ENCODE peak calls at places on chromosomes 7 and 10, in nine cellular contexts. K is transverse colon, Q is SK-N-SH, I is stomach, H is vagina, R is breast epithelium, E is HCT116, J is prostate gland, A is Panc1. C is an unnamed sample. For H3K4me1, the result is how much of the 10 kb centered on the place peaks cover.

GRCh38 chr10:97333351-97333600 is 1.3 kb downstream of the FRAT2 start:
- DNase-seq in K (no peak), Q (peak), I (no peak), H (no peak), R (no peak), E (no peak), J (no peak), A (no peak), C (peak)

GRCh38 chr10:122232781-122233180 is 38.3 kb upstream of the BTBD16 start:
- DNase-seq in K (no peak), Q (no peak), I (no peak), H (no peak), R (no peak), E (no peak), J (no peak), A (no peak), C (no peak)

GRCh38 chr7:136214356-136214755 is 237.2 kb upstream of the MTPN start:
- DNase-seq in K (no peak), Q (peak), I (no peak), H (no peak), R (no peak), E (peak), J (no peak), A (no peak), C (no peak)

GRCh38 chr10:46560381-46560780 is 3.9 kb upstream of the GPRIN2 start:
- DNase-seq in K (peak), Q (no peak), I (peak), H (no peak), R (no peak), E (no peak), J (no peak), A (no peak), C (no peak)

GRCh38 chr7:12772768-12773167 is 85.3 kb downstream of the ARL4A start:
- DNase-seq in K (no peak), Q (no peak), I (no peak), H (no peak), R (no peak), E (no peak), J (no peak), A (no peak), C (no peak)

GRCh38 chr10:79038841-79039201 is 29.9 kb upstream of the ZMIZ1 start:
- DNase-seq in K (no peak), Q (no peak), I (no peak), H (no peak), R (no peak), E (no peak), J (no peak), A (no peak), C (no peak)

GRCh38 chr7:90303241-90303640 is 17.9 kb downstream of the FAM237B start:
- DNase-seq in K (no peak), Q (no peak), I (no peak), H (no peak), R (no peak), E (no peak), J (no peak), A (no peak), C (no peak)

GRCh38 chr7:1123721-1124120 is 35.8 kb downstream of the GPER1 start:
- DNase-seq in K (peak), Q (peak), I (peak), H (no peak), R (no peak), E (no peak), J (no peak), A (no peak), C (peak)

GRCh38 chr7:100682991-100683658 is 9.6 kb downstream of the GNB2 start:
- DNase-seq in K (no peak), Q (peak), I (no peak), H (no peak), R (no peak), E (no peak), J (no peak), A (no peak), C (no peak)

GRCh38 chr7:109868215-109868614 is 1222.7 kb upstream of the LRRN3 start:
- DNase-seq in K (no peak), Q (no peak), I (no peak), H (no peak), R (no peak), E (no peak), J (no peak), A (no peak), C (no peak)

GRCh38 chr7:137454169-137455166 is 110.9 kb upstream of the PTN start:
- DNase-seq in K (peak), Q (peak), I (no peak), H (no peak), R (peak), E (no peak), J (no peak), A (peak), C (peak)

GRCh38 chr10:24452030-24452429 is 243.1 kb downstream of the KIAA1217 start:
- DNase-seq in K (no peak), Q (no peak), I (no peak), H (no peak), R (no peak), E (no peak), J (no peak), A (no peak), C (no peak)

GRCh38 chr7:46191776-46192175 is 270.7 kb upstream of the IGFBP3 start:
- DNase-seq in K (no peak), Q (no peak), I (no peak), H (no peak), R (no peak), E (no peak), J (no peak), A (no peak), C (no peak)

GRCh38 chr10:120172371-120172770 is 279.8 kb downstream of the SEC23IP start:
- DNase-seq in K (no peak), Q (no peak), I (no peak), H (no peak), R (no peak), E (no peak), J (no peak), A (no peak), C (no peak)

GRCh38 chr10:78049861-78050260 is 16.2 kb downstream of the RPS24 start:
- DNase-seq in K (no peak), Q (no peak), I (no peak), H (no peak), R (no peak), E (no peak), J (no peak), A (no peak), C (no peak)

GRCh38 chr7:68478326-68478725 is 1119.9 kb upstream of the AUTS2 start:
- DNase-seq in K (no peak), Q (no peak), I (no peak), H (no peak), R (no peak), E (no peak), J (no peak), A (no peak), C (no peak)

GRCh38 chr10:78751716-78752115 is 317.1 kb upstream of the ZMIZ1 start:
- DNase-seq in K (no peak), Q (no peak), I (no peak), H (no peak), R (no peak), E (no peak), J (no peak), A (no peak), C (no peak)

GRCh38 chr7:37247881-37248280 is 200.8 kb downstream of the ELMO1 start:
- DNase-seq in K (no peak), Q (no peak), I (no peak), H (no peak), R (no peak), E (no peak), J (no peak), A (no peak), C (peak)

GRCh38 chr7:41628926-41629325 is 74.0 kb downstream of the INHBA start:
- DNase-seq in K (no peak), Q (no peak), I (no peak), H (no peak), R (no peak), E (no peak), J (no peak), A (no peak), C (no peak)

GRCh38 chr7:107614425-107614824 is 34.4 kb downstream of the BCAP29 start:
- DNase-seq in K (no peak), Q (no peak), I (no peak), H (no peak), R (no peak), E (no peak), J (no peak), A (no peak), C (no peak)

GRCh38 chr7:157692156-157693011 is 355.6 kb downstream of the DNAJB6 start:
- DNase-seq in K (no peak), Q (no peak), I (no peak), H (no peak), R (no peak), E (no peak), J (no peak), A (no peak), C (no peak)

GRCh38 chr7:118352854-118353453 is 128.4 kb downstream of the ANKRD7 start:
- DNase-seq in K (no peak), Q (peak), I (no peak), H (no peak), R (no peak), E (peak), J (no peak), A (peak), C (no peak)

GRCh38 chr10:110498982-110499795 is 1.5 kb downstream of the DUSP5 start:
- DNase-seq in K (peak), Q (no peak), I (peak), H (no peak), R (peak), E (no peak), J (no peak), A (no peak), C (peak)

GRCh38 chr7:81416648-81417047 is 353.2 kb downstream of the HGF start:
- DNase-seq in K (no peak), Q (no peak), I (no peak), H (no peak), R (no peak), E (no peak), J (no peak), A (no peak), C (no peak)

GRCh38 chr7:50690541-50691011 is 92.1 kb downstream of the GRB10 start:
- DNase-seq in K (no peak), Q (no peak), I (no peak), H (no peak), R (no peak), E (no peak), J (no peak), A (no peak), C (no peak)

GRCh38 chr7:24052572-24053223 is 231.3 kb upstream of the NPY start:
- DNase-seq in K (no peak), Q (no peak), I (no peak), H (no peak), R (no peak), E (peak), J (no peak), A (no peak), C (no peak)

GRCh38 chr10:46170789-46171188 is 116.0 kb upstream of the ANTXRL start:
- DNase-seq in K (no peak), Q (no peak), I (no peak), H (no peak), R (no peak), E (no peak), J (no peak), A (no peak), C (no peak)

GRCh38 chr10:94902570-94902969 is 35.9 kb upstream of the CYP2C9 start:
- DNase-seq in K (no peak), Q (no peak), I (no peak), H (no peak), R (no peak), E (no peak), J (no peak), A (no peak), C (no peak)

GRCh38 chr10:104033966-104034365 is 51.7 kb downstream of the COL17A1 start:
- DNase-seq in K (no peak), Q (no peak), I (no peak), H (no peak), R (no peak), E (no peak), J (peak), A (no peak), C (no peak)

GRCh38 chr10:123398180-123398591 is 244.0 kb downstream of the BUB3 start:
- DNase-seq in K (peak), Q (no peak), I (no peak), H (no peak), R (no peak), E (no peak), J (no peak), A (no peak), C (no peak)

GRCh38 chr10:69845574-69846251 is 44.0 kb downstream of the COL13A1 start:
- DNase-seq in K (peak), Q (peak), I (no peak), H (no peak), R (peak), E (no peak), J (peak), A (no peak), C (peak)

GRCh38 chr7:29843106-29843505 is 36.8 kb downstream of the WIPF3 start:
- DNase-seq in K (no peak), Q (no peak), I (peak), H (no peak), R (no peak), E (no peak), J (no peak), A (no peak), C (no peak)

GRCh38 chr7:29840701-29841100 is 34.4 kb downstream of the WIPF3 start:
- DNase-seq in K (no peak), Q (no peak), I (no peak), H (no peak), R (no peak), E (no peak), J (no peak), A (no peak), C (no peak)

GRCh38 chr7:29841926-29842671 is 35.8 kb downstream of the WIPF3 start:
- DNase-seq in K (no peak), Q (no peak), I (no peak), H (no peak), R (no peak), E (no peak), J (no peak), A (no peak), C (no peak)

GRCh38 chr7:29835718-29836117 is 29.4 kb downstream of the WIPF3 start:
- DNase-seq in K (no peak), Q (no peak), I (no peak), H (no peak), R (no peak), E (no peak), J (no peak), A (no peak), C (no peak)

GRCh38 chr7:29839302-29839701 is 33.0 kb downstream of the WIPF3 start:
- DNase-seq in K (peak), Q (peak), I (no peak), H (no peak), R (no peak), E (no peak), J (no peak), A (no peak), C (no peak)
- TF ChIP-seq POLR2AphosphoS5 in K (no peak), Q (no peak), I (no peak), H (no peak), R (no peak), E (no peak), J (no peak), A (no peak), C (no peak)

DNA sequence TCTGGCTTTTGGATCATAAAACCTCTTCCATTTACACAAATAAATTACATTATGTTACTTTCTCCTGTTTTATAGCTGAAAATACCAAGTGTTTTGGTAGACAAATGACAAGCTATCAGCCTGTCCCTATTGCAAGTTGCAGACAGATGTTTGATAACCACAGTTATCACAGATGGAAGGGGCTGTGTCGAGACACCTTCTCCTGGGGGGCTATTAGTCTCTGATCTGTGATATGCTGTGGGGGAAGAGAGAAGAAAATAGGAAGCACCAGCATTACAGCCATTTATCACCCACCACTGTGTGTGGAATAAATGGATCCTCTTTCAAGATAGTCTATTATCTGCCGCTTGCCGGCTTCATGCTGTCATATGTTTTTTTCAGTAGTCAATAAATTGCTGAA is 597.2 kb upstream of the ADARB2 start:
- DNase-seq in K (no peak), Q (peak), I (no peak), H (no peak), R (no peak), E (no peak), J (no peak), A (no peak), C (no peak)
- H3K4me1 ChIP-seq in K (under half), Q (under half), I (under half), H (under half), R (under half), E (under half), J (under half), A (under half), C (under half)

DNA sequence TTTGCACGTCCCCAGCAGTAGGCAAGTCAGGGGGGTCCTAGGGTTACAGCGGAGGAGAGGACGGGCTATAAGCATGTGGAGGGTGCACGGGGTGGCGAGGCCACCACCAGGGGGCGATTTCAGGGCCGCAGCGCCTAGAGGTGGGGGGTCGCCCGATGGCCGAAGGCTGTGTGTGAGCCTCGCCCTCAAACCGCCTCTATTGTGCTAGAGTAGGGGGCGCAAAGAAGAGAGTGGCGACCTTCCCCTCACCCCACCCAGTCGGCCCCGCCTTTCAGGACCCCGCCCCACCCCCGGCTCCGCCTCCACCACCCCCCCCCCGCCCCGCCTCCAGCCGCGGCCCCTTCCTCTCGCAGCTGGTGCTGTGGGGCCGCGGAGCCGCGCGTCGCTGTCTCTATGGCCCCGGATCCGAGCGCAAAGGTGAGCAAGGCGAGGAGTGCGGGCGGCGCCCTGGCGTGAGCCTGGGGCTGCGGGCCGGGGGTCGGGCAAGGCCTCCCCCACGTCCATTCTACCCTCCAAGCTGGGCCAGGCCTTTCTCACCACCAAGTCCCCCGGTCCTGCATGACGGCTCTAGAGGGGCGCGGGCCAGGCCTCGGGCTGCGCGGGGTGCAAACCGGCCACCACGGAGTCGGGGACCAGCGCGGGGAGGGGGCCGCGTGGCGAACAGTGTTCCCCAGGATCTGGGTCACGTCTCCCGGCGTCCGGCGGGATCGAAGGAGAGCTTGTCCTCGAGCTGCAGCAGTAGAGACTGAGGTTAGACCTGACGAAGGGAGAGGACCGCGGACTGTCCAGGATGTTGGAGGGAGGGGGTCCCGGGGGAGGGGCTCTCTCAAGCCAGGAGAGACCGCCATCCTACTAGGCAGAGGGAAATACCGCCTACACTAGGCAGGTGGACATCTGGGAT is at the start of gene SEMA4G:
- DNase-seq in K (peak), Q (peak), I (peak), H (no peak), R (no peak), E (peak), J (peak), A (peak), C (peak)
- TF ChIP-seq POLR2AphosphoS5 in K (peak), Q (no peak), I (no peak), H (peak), R (no peak), E (peak), J (no peak), A (no peak), C (no peak)

DNA sequence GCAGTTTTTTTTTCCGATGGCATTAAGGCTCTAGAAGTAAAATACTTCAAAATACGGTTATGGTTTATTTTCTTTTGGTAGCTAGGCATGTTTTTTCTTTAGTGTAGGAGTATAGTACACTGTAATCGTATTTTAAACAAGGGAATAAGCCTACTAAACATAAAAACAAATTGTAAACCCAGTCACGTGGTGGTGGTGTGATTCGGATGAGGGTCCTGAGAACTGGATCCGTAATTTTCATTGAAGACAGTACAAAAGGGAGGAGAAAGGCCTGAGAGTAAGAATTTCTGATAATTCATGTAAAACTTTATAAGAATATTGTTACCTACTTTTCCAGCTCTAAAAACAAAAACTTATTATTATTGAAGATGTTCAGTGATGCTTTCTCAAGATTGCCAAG is 724 bp upstream of the PBLD start:
- DNase-seq in K (no peak), Q (no peak), I (no peak), H (no peak), R (no peak), E (no peak), J (no peak), A (no peak), C (no peak)
- H3K4me1 ChIP-seq in K (under half), Q (under half), I (half or more), H (half or more), R (under half), E (under half), J (under half), A (half or more), C (under half)

GRCh38 chr10:44389150-44389549 is 4.3 kb upstream of the CXCL12 start:
- DNase-seq in K (no peak), Q (no peak), I (no peak), H (peak), R (no peak), E (no peak), J (no peak), A (no peak), C (no peak)
- TF ChIP-seq POLR2AphosphoS5 in K (no peak), Q (no peak), I (no peak), H (no peak), R (no peak), E (no peak), J (no peak), A (no peak), C (no peak)

GRCh38 chr7:26159243-26159642 is 7.2 kb downstream of the NFE2L3 start:
- DNase-seq in K (no peak), Q (no peak), I (no peak), H (no peak), R (no peak), E (no peak), J (no peak), A (no peak), C (peak)
- H3K4me1 ChIP-seq in K (under half), Q (half or more), I (under half), H (under half), R (under half), E (under half), J (under half), A (half or more), C (half or more)

GRCh38 chr10:63125459-63125858 is 7.7 kb upstream of the NRBF2 start:
- DNase-seq in K (no peak), Q (no peak), I (no peak), H (no peak), R (no peak), E (no peak), J (no peak), A (no peak), C (no peak)
- TF ChIP-seq POLR2AphosphoS5 in K (no peak), Q (no peak), I (no peak), H (no peak), R (no peak), E (no peak), J (no peak), A (no peak), C (no peak)

DNA sequence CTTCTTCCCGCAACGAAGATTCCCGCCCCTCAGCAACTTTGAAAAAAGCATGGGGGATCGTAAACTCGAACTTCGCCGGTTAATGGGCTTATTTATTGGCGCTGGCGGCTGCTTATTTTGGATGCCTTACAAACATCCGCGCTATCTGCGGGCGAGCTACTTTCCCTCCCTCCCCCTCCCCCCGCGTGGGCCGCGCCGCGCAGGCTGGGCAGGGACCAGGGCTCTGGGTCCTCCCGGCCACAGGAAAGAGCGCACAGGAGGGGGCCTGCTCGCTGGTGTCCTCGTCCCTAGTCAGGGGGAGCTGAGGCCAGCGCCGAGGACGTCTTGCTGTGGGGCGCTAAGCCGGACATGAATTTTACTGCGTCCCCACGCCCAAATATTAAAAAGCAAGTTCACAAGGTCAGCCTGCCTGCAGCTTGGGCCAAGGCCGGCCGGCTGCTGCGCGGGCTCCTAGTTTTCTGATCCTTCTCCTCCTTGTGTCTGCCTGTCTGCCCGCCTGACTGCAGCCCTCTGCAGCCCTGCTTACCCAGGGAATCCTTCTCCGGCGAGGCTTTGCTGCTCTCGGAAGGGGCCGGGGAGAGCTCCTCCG is 1.2 kb downstream of the HOXA10 start:
- DNase-seq in K (peak), Q (peak), I (peak), H (no peak), R (no peak), E (no peak), J (peak), A (no peak), C (peak)
- H3K4me1 ChIP-seq in K (under half), Q (under half), I (under half), H (half or more), R (under half), E (under half), J (under half), A (under half), C (half or more)